ENCODE peak calls at places on chromosomes 16 and 17, in four cellular contexts. U, M, H and T are unnamed samples.
A peak's percentile ranks its signal among the peaks of the same experiment; 100 is the strongest.

GRCh38 chr16:23283571-23283970 is 18.5 kb upstream of the SCNN1B start:
- DNase-seq in U (no peak), M (no peak), H (no peak), T (no peak)

GRCh38 chr17:33234930-33235685 is 58.0 kb downstream of the ASIC2 start:
- DNase-seq in U (peak; percentile 38), M (no peak), H (no peak), T (peak; percentile 84)

GRCh38 chr16:48910214-48910613 is 300.2 kb upstream of the N4BP1 start:
- DNase-seq in U (no peak), M (no peak), H (no peak), T (no peak)

GRCh38 chr16:5776876-5777275 is 679.3 kb upstream of the EEF2KMT start:
- DNase-seq in U (no peak), M (no peak), H (no peak), T (no peak)

GRCh38 chr16:27759947-27760844 is 210.3 kb downstream of the KATNIP start:
- DNase-seq in U (no peak), M (no peak), H (no peak), T (no peak)

GRCh38 chr17:17836818-17837379 is at the start of gene SREBF1:
- DNase-seq in U (peak; percentile 79), M (peak; percentile 87), H (no peak), T (no peak)

GRCh38 chr16:87953308-87954208 is 2.3 kb downstream of the BANP start:
- DNase-seq in U (no peak), M (no peak), H (no peak), T (no peak)

GRCh38 chr17:15348030-15348429 is 6.6 kb upstream of the TEKT3 start:
- DNase-seq in U (peak; percentile 89), M (no peak), H (no peak), T (no peak)

GRCh38 chr17:73292031-73292531 is 19.7 kb downstream of the CDC42EP4 start:
- DNase-seq in U (no peak), M (peak; percentile 25), H (no peak), T (peak; percentile 94)

GRCh38 chr17:78497115-78497540 is 80.1 kb downstream of the DNAH17 start:
- DNase-seq in U (peak; percentile 64), M (peak; percentile 92), H (peak; percentile 81), T (no peak)

GRCh38 chr16:17921357-17921978 is 415.1 kb downstream of the NPIPA8 start:
- DNase-seq in U (peak; percentile 72), M (peak; percentile 66), H (peak; percentile 5), T (no peak)

GRCh38 chr17:14303343-14304221 is 2.7 kb downstream of the HS3ST3B1 start:
- DNase-seq in U (no peak), M (peak; percentile 71), H (peak; percentile 54), T (no peak)

GRCh38 chr17:40314557-40314953 is 5.6 kb downstream of the RARA start:
- DNase-seq in U (peak; percentile 90), M (no peak), H (no peak), T (peak; percentile 96)

GRCh38 chr16:47461598-47462266 is 601 bp downstream of the PHKB start:
- DNase-seq in U (peak; percentile 51), M (no peak), H (peak; percentile 38), T (no peak)

GRCh38 chr17:16304832-16305231 is 48.4 kb downstream of the CENPV start:
- DNase-seq in U (no peak), M (peak; percentile 67), H (peak; percentile 22), T (no peak)

GRCh38 chr17:51580869-51581268 is 320.5 kb downstream of the UTP18 start:
- DNase-seq in U (no peak), M (no peak), H (no peak), T (no peak)

GRCh38 chr16:20910781-20911321 is 10.3 kb downstream of the LYRM1 start:
- DNase-seq in U (no peak), M (no peak), H (no peak), T (no peak)

GRCh38 chr16:73732681-73733080 is 563.9 kb upstream of the PSMD7 start:
- DNase-seq in U (no peak), M (no peak), H (no peak), T (no peak)

GRCh38 chr16:68190745-68191510 is 45.0 kb downstream of the ESRP2 start:
- DNase-seq in U (no peak), M (no peak), H (no peak), T (no peak)

GRCh38 chr17:5816491-5816890 is 232.2 kb upstream of the NLRP1 start:
- DNase-seq in U (no peak), M (peak; percentile 35), H (no peak), T (no peak)

GRCh38 chr17:73020110-73020509 is 72.4 kb downstream of the SLC39A11 start:
- DNase-seq in U (no peak), M (no peak), H (no peak), T (no peak)

DNA sequence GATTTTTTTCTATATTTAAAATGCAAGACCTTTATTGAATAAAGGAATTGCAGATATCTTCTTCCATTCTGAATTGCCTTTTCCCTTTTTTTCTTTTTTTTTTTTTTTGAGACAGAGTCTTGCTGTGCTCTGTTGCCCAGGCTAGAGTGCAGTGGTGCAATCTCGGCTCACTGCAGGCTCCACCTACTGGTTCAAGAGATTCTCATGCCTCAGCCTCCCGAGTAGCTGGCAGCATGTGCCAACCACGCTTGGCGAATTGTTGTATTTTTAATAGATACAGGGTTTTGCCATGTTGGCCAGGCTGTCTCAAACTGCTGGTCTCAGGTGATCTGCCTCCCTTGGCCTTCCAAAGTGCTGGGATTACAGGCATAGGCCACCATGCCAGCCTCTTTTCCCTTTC is 151.5 kb downstream of the CEP112 start:
- DNase-seq in U (no peak), M (peak; percentile 36), H (no peak), T (no peak)
- TF ChIP-seq CTCF in U (no peak), M (peak; percentile 39), H (peak; percentile 5), T (no peak)

GRCh38 chr17:64920419-64921172 is 1.3 kb upstream of the LRRC37A3 start:
- DNase-seq in U (no peak), M (no peak), H (no peak), T (no peak)

GRCh38 chr17:64920026-64920418 is 744 bp upstream of the LRRC37A3 start:
- DNase-seq in U (peak; percentile 41), M (no peak), H (no peak), T (no peak)
- H3K27ac ChIP-seq in U (peak overlapping the region; percentile 93), M (no peak overlapping the region), H (no peak overlapping the region), T (peak overlapping the region; percentile 98)

GRCh38 chr16:56450901-56451752 is at the start of the genes NUDT21 and OGFOD1:
- DNase-seq in U (peak; percentile 95), M (peak; percentile 98), H (peak; percentile 98), T (peak; percentile 97)
- TF ChIP-seq CTCF in U (no peak), M (no peak), H (no peak), T (no peak)

DNA sequence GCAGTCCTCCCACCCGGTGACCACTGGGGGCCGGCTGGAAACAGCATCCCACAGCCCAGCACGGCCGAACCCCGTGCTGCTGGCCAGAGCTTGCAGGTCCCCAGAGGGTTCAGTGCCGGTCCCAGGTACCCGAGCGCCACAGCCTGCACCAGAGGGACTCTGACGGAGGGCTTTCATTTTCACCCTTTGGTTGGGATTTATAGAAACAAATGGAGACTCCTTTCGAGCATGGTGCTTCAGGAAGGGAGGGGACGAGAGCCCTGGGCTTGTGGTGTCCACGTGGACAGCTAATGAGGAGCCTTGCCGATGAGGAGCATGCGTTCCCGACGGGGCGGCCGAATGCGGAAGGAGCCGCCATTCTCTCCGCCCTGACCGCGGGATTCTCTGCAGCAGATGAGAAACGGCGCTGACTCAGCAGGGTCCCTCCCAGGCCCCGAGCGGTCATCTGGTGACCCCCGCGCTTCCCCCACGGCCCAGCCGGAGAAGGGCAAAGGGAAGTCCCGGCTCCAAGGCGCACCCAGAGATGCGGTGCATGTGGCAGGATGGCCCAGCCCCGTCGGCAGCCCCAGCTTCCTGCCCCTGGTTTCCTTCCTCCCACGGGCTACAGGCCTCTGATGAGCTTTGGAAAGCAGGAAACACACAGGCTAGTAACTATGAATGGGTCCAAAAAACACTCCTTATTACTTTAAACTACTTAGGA is 9.8 kb downstream of the SLC38A10 start:
- DNase-seq in U (peak; percentile 50), M (no peak), H (no peak), T (peak; percentile 84)
- H3K27ac ChIP-seq in U (peak overlapping the region; percentile 44), M (no peak overlapping the region), H (peak overlapping the region; percentile 48), T (peak overlapping the region; percentile 78)

DNA sequence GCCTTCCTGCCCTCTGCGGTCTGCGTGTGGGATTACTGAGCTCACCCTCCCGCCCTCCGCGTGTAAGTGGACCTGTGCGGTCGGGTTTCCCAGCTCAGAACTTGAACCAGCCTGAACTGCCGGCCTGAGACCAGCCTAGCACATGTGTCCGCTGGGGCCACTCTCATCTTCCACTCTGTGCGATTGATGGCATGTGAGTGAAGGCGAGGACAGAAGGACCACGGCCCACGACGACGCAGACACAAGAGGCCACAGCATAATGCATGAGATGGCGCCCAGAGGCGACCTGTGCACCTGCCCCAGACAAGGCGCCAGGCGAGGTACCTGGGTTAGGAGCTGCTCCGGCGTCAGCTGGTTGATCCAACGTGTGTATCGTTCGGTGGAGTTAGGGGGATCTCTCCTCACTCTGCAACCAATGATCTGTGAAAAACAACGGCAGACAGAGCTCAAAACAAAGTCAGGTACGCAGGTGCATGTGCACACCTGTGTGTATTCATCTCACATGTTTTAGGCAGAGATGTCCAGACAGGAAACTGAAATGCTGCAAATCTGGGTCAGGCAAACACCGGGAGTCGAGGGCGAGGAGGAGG is 74.5 kb upstream of the METRNL start:
- DNase-seq in U (no peak), M (no peak), H (no peak), T (peak; percentile 41)
- TF ChIP-seq CTCF in U (no peak), M (no peak), H (no peak), T (no peak)

GRCh38 chr17:19264277-19264676 is 27.1 kb downstream of the EPN2 start:
- DNase-seq in U (no peak), M (no peak), H (peak; percentile 44), T (no peak)

GRCh38 chr17:19263621-19264010 is 26.4 kb downstream of the EPN2 start:
- DNase-seq in U (no peak), M (no peak), H (no peak), T (no peak)

GRCh38 chr17:19264681-19265080 is 27.5 kb downstream of the EPN2 start:
- DNase-seq in U (no peak), M (no peak), H (no peak), T (no peak)

GRCh38 chr17:19260958-19261357 is 23.8 kb downstream of the EPN2 start:
- DNase-seq in U (no peak), M (no peak), H (no peak), T (no peak)

DNA sequence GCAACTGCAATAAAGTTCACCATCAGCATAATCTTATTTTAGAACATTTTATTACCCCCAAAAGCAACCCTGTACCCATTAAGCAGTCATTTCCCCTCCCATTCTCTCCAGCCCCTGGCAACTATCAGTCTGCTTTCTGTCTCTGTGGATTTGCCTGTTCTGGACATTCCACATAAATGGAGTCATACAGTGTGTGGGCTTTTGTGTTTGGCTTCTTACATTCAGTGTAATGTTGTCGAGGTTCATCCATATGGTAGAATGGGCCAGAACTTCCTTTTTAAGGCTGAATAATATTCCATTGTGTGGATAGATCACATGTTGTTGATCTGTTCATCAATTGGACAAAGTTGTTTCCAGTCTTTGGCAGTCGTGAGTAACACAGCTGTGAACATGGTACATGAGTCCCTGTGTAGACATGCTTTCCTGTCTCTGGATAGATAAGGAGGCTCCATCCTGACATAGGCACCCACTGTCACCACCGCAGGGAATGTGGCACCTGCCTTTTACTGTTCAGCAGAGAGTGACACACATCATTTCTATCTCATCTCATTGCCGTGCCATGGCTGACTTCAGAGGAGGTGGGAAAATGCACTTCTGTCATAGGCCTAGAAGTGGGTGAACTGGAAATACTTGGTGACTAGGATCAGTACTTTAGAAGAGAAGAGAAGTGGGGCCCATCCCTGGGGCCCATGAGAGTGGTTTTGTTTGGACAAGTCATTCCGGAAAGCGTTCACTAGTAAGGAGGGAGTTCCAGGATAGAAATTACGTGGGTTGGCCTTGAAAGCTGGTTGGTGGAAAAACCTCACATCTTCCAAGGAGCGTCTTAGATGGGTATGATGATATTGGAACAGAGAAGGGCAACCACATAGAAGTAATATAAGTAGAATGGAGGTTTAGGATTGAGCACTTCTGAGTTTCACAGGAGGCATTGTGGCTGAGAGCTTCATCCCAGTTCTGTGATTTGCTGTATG is 25.8 kb downstream of the EPN2 start:
- DNase-seq in U (no peak), M (no peak), H (no peak), T (no peak)
- H3K27ac ChIP-seq in U (peak overlapping the region; percentile 53), M (no peak overlapping the region), H (no peak overlapping the region), T (peak overlapping the region; percentile 86)